ENCODE peak calls at places on chromosomes 2 and 18, in five cellular contexts. One of them, this sample, is unnamed.

GRCh38 chr2:36676364-36676763 is 20.1 kb upstream of the VIT start:
- DNase-seq in kidney epithelial cell: no peak
- DNase-seq in retinal pigment epithelial cell: no peak
- DNase-seq in ELR: no peak
- DNase-seq in mucosa of gallbladder: no peak
- DNase-seq in this sample: no peak

GRCh38 chr2:146916914-146917313 is 927.9 kb upstream of the ACVR2A start:
- DNase-seq in kidney epithelial cell: no peak
- DNase-seq in retinal pigment epithelial cell: no peak
- DNase-seq in ELR: no peak
- DNase-seq in mucosa of gallbladder: no peak
- DNase-seq in this sample: no peak

GRCh38 chr18:73918816-73919215 is 228.8 kb downstream of the FBXO15 start:
- DNase-seq in kidney epithelial cell: no peak
- DNase-seq in retinal pigment epithelial cell: no peak
- DNase-seq in ELR: no peak
- DNase-seq in mucosa of gallbladder: no peak
- DNase-seq in this sample: no peak

GRCh38 chr2:28134262-28134812 is 243.8 kb downstream of the BABAM2 start:
- DNase-seq in kidney epithelial cell: no peak
- DNase-seq in retinal pigment epithelial cell: no peak
- DNase-seq in ELR: no peak
- DNase-seq in mucosa of gallbladder: peak; percentile 83
- DNase-seq in this sample: peak; percentile 68

GRCh38 chr2:233343171-233343705 is 11.1 kb upstream of the DGKD start:
- DNase-seq in kidney epithelial cell: no peak
- DNase-seq in retinal pigment epithelial cell: no peak
- DNase-seq in ELR: no peak
- DNase-seq in mucosa of gallbladder: no peak
- DNase-seq in this sample: no peak

GRCh38 chr2:181070119-181070833 is 89.9 kb downstream of the UBE2E3 start:
- DNase-seq in kidney epithelial cell: peak; percentile 26
- DNase-seq in retinal pigment epithelial cell: peak; percentile 80
- DNase-seq in ELR: peak; percentile 77
- DNase-seq in mucosa of gallbladder: no peak
- DNase-seq in this sample: no peak

GRCh38 chr2:30765876-30766470 is 41.3 kb downstream of the CAPN13 start:
- DNase-seq in kidney epithelial cell: no peak
- DNase-seq in retinal pigment epithelial cell: no peak
- DNase-seq in ELR: no peak
- DNase-seq in mucosa of gallbladder: no peak
- DNase-seq in this sample: peak; percentile 23

GRCh38 chr2:144324446-144325045 is 195.4 kb downstream of the ZEB2 start:
- DNase-seq in kidney epithelial cell: no peak
- DNase-seq in retinal pigment epithelial cell: no peak
- DNase-seq in ELR: no peak
- DNase-seq in mucosa of gallbladder: no peak
- DNase-seq in this sample: no peak

GRCh38 chr2:239735131-239735828 is 289.9 kb downstream of the NDUFA10 start:
- DNase-seq in kidney epithelial cell: no peak
- DNase-seq in retinal pigment epithelial cell: no peak
- DNase-seq in ELR: no peak
- DNase-seq in mucosa of gallbladder: no peak
- DNase-seq in this sample: no peak

GRCh38 chr18:34709104-34709503 is 994 bp upstream of the DTNA start:
- DNase-seq in kidney epithelial cell: peak; percentile 35
- DNase-seq in retinal pigment epithelial cell: no peak
- DNase-seq in ELR: peak; percentile 75
- DNase-seq in mucosa of gallbladder: no peak
- DNase-seq in this sample: no peak

GRCh38 chr2:218996937-218997336 is 3.7 kb upstream of the CRYBA2 start:
- DNase-seq in kidney epithelial cell: no peak
- DNase-seq in retinal pigment epithelial cell: no peak
- DNase-seq in ELR: no peak
- DNase-seq in mucosa of gallbladder: no peak
- DNase-seq in this sample: peak; percentile 57

GRCh38 chr2:212831671-212832199 is 293.1 kb upstream of the ERBB4 start:
- DNase-seq in kidney epithelial cell: no peak
- DNase-seq in retinal pigment epithelial cell: no peak
- DNase-seq in ELR: no peak
- DNase-seq in mucosa of gallbladder: no peak
- DNase-seq in this sample: no peak

GRCh38 chr18:69839989-69840388 is 107.7 kb downstream of the CD226 start:
- DNase-seq in kidney epithelial cell: no peak
- DNase-seq in retinal pigment epithelial cell: no peak
- DNase-seq in ELR: no peak
- DNase-seq in mucosa of gallbladder: no peak
- DNase-seq in this sample: no peak

GRCh38 chr2:157627594-157628281 is 926 bp downstream of the ACVR1C start:
- DNase-seq in kidney epithelial cell: no peak
- DNase-seq in retinal pigment epithelial cell: peak; percentile 9
- DNase-seq in ELR: peak; percentile 2
- DNase-seq in mucosa of gallbladder: no peak
- DNase-seq in this sample: peak; percentile 49

GRCh38 chr2:100919316-100919715 is 82.8 kb upstream of the RPL31 start:
- DNase-seq in kidney epithelial cell: no peak
- DNase-seq in retinal pigment epithelial cell: no peak
- DNase-seq in ELR: no peak
- DNase-seq in mucosa of gallbladder: no peak
- DNase-seq in this sample: no peak

GRCh38 chr2:121479882-121480522 is 50.7 kb upstream of the RNU4ATAC start:
- DNase-seq in kidney epithelial cell: no peak
- DNase-seq in retinal pigment epithelial cell: no peak
- DNase-seq in ELR: no peak
- DNase-seq in mucosa of gallbladder: peak; percentile 74
- DNase-seq in this sample: peak; percentile 67

GRCh38 chr2:118835739-118836410 is 11.6 kb downstream of the EN1 start:
- DNase-seq in kidney epithelial cell: no peak
- DNase-seq in retinal pigment epithelial cell: no peak
- DNase-seq in ELR: no peak
- DNase-seq in mucosa of gallbladder: no peak
- DNase-seq in this sample: peak; percentile 48

GRCh38 chr2:227164745-227165350 is 424 bp downstream of the COL4A3 start:
- DNase-seq in kidney epithelial cell: no peak
- DNase-seq in retinal pigment epithelial cell: no peak
- DNase-seq in ELR: peak; percentile 17
- DNase-seq in mucosa of gallbladder: peak; percentile 39
- DNase-seq in this sample: peak; percentile 27

GRCh38 chr2:149743842-149744468 is 156.4 kb upstream of the MMADHC start:
- DNase-seq in kidney epithelial cell: peak; percentile 57
- DNase-seq in retinal pigment epithelial cell: no peak
- DNase-seq in ELR: peak; percentile 97
- DNase-seq in mucosa of gallbladder: no peak
- DNase-seq in this sample: no peak